ENCODE peak calls at places on chromosome 4, in five cellular contexts. M, L, Y, Z and D are unnamed samples.

GRCh38 chr4:73208376-73208775 is 50.2 kb downstream of the ANKRD17 start:
- DNase-seq in M (no peak), L (no peak), Y (no peak), Z (peak; percentile 40), D (peak; percentile 30)

GRCh38 chr4:22072726-22073125 is 124.2 kb upstream of the KCNIP4 start:
- DNase-seq in M (no peak), L (no peak), Y (no peak), Z (peak; percentile 8), D (no peak)

GRCh38 chr4:26325191-26325590 is 4.4 kb downstream of the RBPJ start:
- DNase-seq in M (peak; percentile 35), L (peak; percentile 12), Y (no peak), Z (no peak), D (no peak)

GRCh38 chr4:41784191-41784979 is 35.9 kb upstream of the PHOX2B start:
- DNase-seq in M (no peak), L (no peak), Y (no peak), Z (no peak), D (no peak)

GRCh38 chr4:168521736-168522135 is 24.9 kb downstream of the PALLD start:
- DNase-seq in M (no peak), L (no peak), Y (no peak), Z (no peak), D (no peak)

GRCh38 chr4:26015133-26015651 is 101.2 kb downstream of the SMIM20 start:
- DNase-seq in M (no peak), L (no peak), Y (no peak), Z (peak; percentile 93), D (peak; percentile 75)

GRCh38 chr4:89468632-89469031 is 161.0 kb upstream of the GPRIN3 start:
- DNase-seq in M (no peak), L (peak; percentile 4), Y (no peak), Z (no peak), D (no peak)

GRCh38 chr4:24915121-24915922 is 2.5 kb upstream of the CCDC149 start:
- DNase-seq in M (no peak), L (no peak), Y (no peak), Z (no peak), D (no peak)